ENCODE peak calls at places on chromosomes 16 and 17, in nine cellular contexts. One of them, this sample, is unnamed.
A peak's percentile ranks its signal among the peaks of the same experiment; 100 is the strongest.

GRCh38 chr16:4372578-4373355 is 1.1 kb downstream of the VASN start:
- DNase-seq in PC-9: peak; percentile 39
- DNase-seq in NB4: peak; percentile 73
- DNase-seq in uterus: peak; percentile 80
- DNase-seq in left ventricle myocardium inferior: peak; percentile 30
- DNase-seq in neural progenitor cell: peak; percentile 47
- DNase-seq in HFF-Myc: no peak
- DNase-seq in foreskin fibroblast: peak; percentile 69
- DNase-seq in AG04449: peak; percentile 34
- DNase-seq in this sample: no peak

GRCh38 chr16:84686702-84687298 is 13.0 kb upstream of the USP10 start:
- DNase-seq in foreskin fibroblast: no peak
- DNase-seq in AG04449: no peak
- DNase-seq in NB4: peak; percentile 28
- DNase-seq in PC-9: no peak
- DNase-seq in left ventricle myocardium inferior: no peak
- DNase-seq in neural progenitor cell: no peak
- DNase-seq in uterus: no peak
- DNase-seq in HFF-Myc: no peak
- DNase-seq in this sample: no peak

GRCh38 chr17:41004397-41004796 is 4.5 kb downstream of the KRTAP3-1 start:
- DNase-seq in foreskin fibroblast: no peak
- DNase-seq in HFF-Myc: no peak
- DNase-seq in uterus: no peak
- DNase-seq in neural progenitor cell: no peak
- DNase-seq in left ventricle myocardium inferior: no peak
- DNase-seq in PC-9: no peak
- DNase-seq in AG04449: no peak
- DNase-seq in NB4: no peak
- DNase-seq in this sample: no peak

GRCh38 chr17:78112508-78113471 is 15.8 kb downstream of the TMC6 start:
- DNase-seq in PC-9: no peak
- DNase-seq in HFF-Myc: no peak
- DNase-seq in NB4: peak; percentile 87
- DNase-seq in AG04449: no peak
- DNase-seq in left ventricle myocardium inferior: peak; percentile 83
- DNase-seq in foreskin fibroblast: peak; percentile 29
- DNase-seq in uterus: peak; percentile 58
- DNase-seq in neural progenitor cell: peak; percentile 76
- DNase-seq in this sample: no peak

GRCh38 chr16:12625716-12626115 is 178.0 kb downstream of the CPPED1 start:
- DNase-seq in AG04449: no peak
- DNase-seq in uterus: no peak
- DNase-seq in foreskin fibroblast: no peak
- DNase-seq in left ventricle myocardium inferior: no peak
- DNase-seq in NB4: no peak
- DNase-seq in HFF-Myc: no peak
- DNase-seq in neural progenitor cell: no peak
- DNase-seq in PC-9: no peak
- DNase-seq in this sample: no peak

GRCh38 chr17:1431631-1432104 is 24.4 kb downstream of the CRK start:
- DNase-seq in left ventricle myocardium inferior: no peak
- DNase-seq in NB4: no peak
- DNase-seq in PC-9: no peak
- DNase-seq in HFF-Myc: no peak
- DNase-seq in AG04449: no peak
- DNase-seq in uterus: no peak
- DNase-seq in neural progenitor cell: no peak
- DNase-seq in foreskin fibroblast: no peak
- DNase-seq in this sample: no peak

GRCh38 chr17:62705781-62706597 is 78.5 kb downstream of the MRC2 start:
- DNase-seq in HFF-Myc: no peak
- DNase-seq in PC-9: peak; percentile 36
- DNase-seq in foreskin fibroblast: peak; percentile 36
- DNase-seq in AG04449: no peak
- DNase-seq in left ventricle myocardium inferior: no peak
- DNase-seq in neural progenitor cell: peak; percentile 74
- DNase-seq in uterus: no peak
- DNase-seq in NB4: no peak
- DNase-seq in this sample: no peak

GRCh38 chr17:50176559-50177471 is 11.0 kb downstream of the SGCA start:
- DNase-seq in AG04449: no peak
- DNase-seq in left ventricle myocardium inferior: no peak
- DNase-seq in HFF-Myc: no peak
- DNase-seq in NB4: no peak
- DNase-seq in neural progenitor cell: no peak
- DNase-seq in foreskin fibroblast: no peak
- DNase-seq in uterus: no peak
- DNase-seq in PC-9: no peak
- DNase-seq in this sample: no peak

GRCh38 chr16:46808997-46809396 is 22.0 kb downstream of the C16orf87 start:
- DNase-seq in foreskin fibroblast: no peak
- DNase-seq in PC-9: no peak
- DNase-seq in neural progenitor cell: no peak
- DNase-seq in uterus: no peak
- DNase-seq in AG04449: no peak
- DNase-seq in left ventricle myocardium inferior: no peak
- DNase-seq in HFF-Myc: no peak
- DNase-seq in NB4: no peak
- DNase-seq in this sample: no peak

GRCh38 chr17:68096111-68096510 is 60.6 kb downstream of the KPNA2 start:
- DNase-seq in left ventricle myocardium inferior: no peak
- DNase-seq in neural progenitor cell: no peak
- DNase-seq in NB4: no peak
- DNase-seq in foreskin fibroblast: no peak
- DNase-seq in PC-9: no peak
- DNase-seq in AG04449: no peak
- DNase-seq in HFF-Myc: no peak
- DNase-seq in uterus: no peak
- DNase-seq in this sample: no peak

GRCh38 chr17:31477417-31478055 is 86.1 kb downstream of the RAB11FIP4 start:
- DNase-seq in foreskin fibroblast: no peak
- DNase-seq in neural progenitor cell: no peak
- DNase-seq in HFF-Myc: no peak
- DNase-seq in AG04449: no peak
- DNase-seq in left ventricle myocardium inferior: no peak
- DNase-seq in NB4: no peak
- DNase-seq in PC-9: no peak
- DNase-seq in uterus: no peak
- DNase-seq in this sample: no peak

GRCh38 chr17:55743103-55743679 is 7.7 kb upstream of the PCTP start:
- DNase-seq in NB4: no peak
- DNase-seq in HFF-Myc: no peak
- DNase-seq in foreskin fibroblast: no peak
- DNase-seq in PC-9: peak; percentile 88
- DNase-seq in left ventricle myocardium inferior: no peak
- DNase-seq in AG04449: no peak
- DNase-seq in uterus: no peak
- DNase-seq in neural progenitor cell: no peak
- DNase-seq in this sample: no peak

GRCh38 chr17:3635474-3636153 is 436 bp downstream of the SHPK start:
- DNase-seq in PC-9: peak; percentile 87
- DNase-seq in uterus: no peak
- DNase-seq in HFF-Myc: no peak
- DNase-seq in NB4: peak; percentile 6
- DNase-seq in foreskin fibroblast: no peak
- DNase-seq in AG04449: no peak
- DNase-seq in neural progenitor cell: no peak
- DNase-seq in left ventricle myocardium inferior: no peak
- DNase-seq in this sample: no peak

GRCh38 chr17:44688675-44689491 is 693 bp downstream of the CCDC43 start:
- DNase-seq in left ventricle myocardium inferior: no peak
- DNase-seq in neural progenitor cell: no peak
- DNase-seq in foreskin fibroblast: no peak
- DNase-seq in NB4: peak; percentile 9
- DNase-seq in uterus: no peak
- DNase-seq in HFF-Myc: no peak
- DNase-seq in PC-9: no peak
- DNase-seq in AG04449: no peak
- DNase-seq in this sample: no peak

GRCh38 chr16:4935231-4935855 is 1.6 kb downstream of the PPL start:
- DNase-seq in neural progenitor cell: no peak
- DNase-seq in foreskin fibroblast: peak; percentile 91
- DNase-seq in NB4: peak; percentile 80
- DNase-seq in HFF-Myc: no peak
- DNase-seq in left ventricle myocardium inferior: peak; percentile 90
- DNase-seq in uterus: peak; percentile 87
- DNase-seq in PC-9: no peak
- DNase-seq in AG04449: no peak
- DNase-seq in this sample: peak; percentile 84

GRCh38 chr17:80886641-80887573 is 104.7 kb upstream of the CHMP6 start:
- DNase-seq in neural progenitor cell: no peak
- DNase-seq in left ventricle myocardium inferior: peak; percentile 9
- DNase-seq in HFF-Myc: no peak
- DNase-seq in foreskin fibroblast: no peak
- DNase-seq in uterus: no peak
- DNase-seq in NB4: no peak
- DNase-seq in AG04449: no peak
- DNase-seq in PC-9: no peak
- DNase-seq in this sample: no peak
- TF ChIP-seq CTCF in neural progenitor cell: no peak
- TF ChIP-seq CTCF in left ventricle myocardium inferior: no peak
- TF ChIP-seq CTCF in HFF-Myc: no peak
- TF ChIP-seq CTCF in foreskin fibroblast: no peak
- TF ChIP-seq CTCF in uterus: no peak
- TF ChIP-seq CTCF in NB4: no peak
- TF ChIP-seq CTCF in AG04449: no peak
- TF ChIP-seq CTCF in PC-9: no peak
- TF ChIP-seq CTCF in this sample: no peak

GRCh38 chr17:82374626-82375331 is 3.2 kb downstream of the UTS2R start:
- DNase-seq in PC-9: no peak
- DNase-seq in neural progenitor cell: no peak
- DNase-seq in NB4: no peak
- DNase-seq in HFF-Myc: no peak
- DNase-seq in AG04449: no peak
- DNase-seq in left ventricle myocardium inferior: no peak
- DNase-seq in foreskin fibroblast: no peak
- DNase-seq in uterus: no peak
- DNase-seq in this sample: no peak
- TF ChIP-seq CTCF in PC-9: no peak
- TF ChIP-seq CTCF in neural progenitor cell: no peak
- TF ChIP-seq CTCF in NB4: no peak
- TF ChIP-seq CTCF in HFF-Myc: no peak
- TF ChIP-seq CTCF in AG04449: no peak
- TF ChIP-seq CTCF in left ventricle myocardium inferior: no peak
- TF ChIP-seq CTCF in foreskin fibroblast: no peak
- TF ChIP-seq CTCF in uterus: no peak
- TF ChIP-seq CTCF in this sample: no peak

GRCh38 chr16:66587881-66588600 is 8.8 kb downstream of the CMTM2 start:
- DNase-seq in foreskin fibroblast: no peak
- DNase-seq in NB4: no peak
- DNase-seq in AG04449: no peak
- DNase-seq in HFF-Myc: no peak
- DNase-seq in neural progenitor cell: no peak
- DNase-seq in left ventricle myocardium inferior: no peak
- DNase-seq in uterus: no peak
- DNase-seq in PC-9: no peak
- DNase-seq in this sample: no peak

GRCh38 chr16:66591018-66591417 is 11.8 kb downstream of the CMTM2 start:
- DNase-seq in left ventricle myocardium inferior: no peak
- DNase-seq in uterus: no peak
- DNase-seq in HFF-Myc: no peak
- DNase-seq in foreskin fibroblast: no peak
- DNase-seq in neural progenitor cell: no peak
- DNase-seq in PC-9: no peak
- DNase-seq in NB4: no peak
- DNase-seq in AG04449: no peak
- DNase-seq in this sample: no peak

GRCh38 chr16:66592241-66592640 is 12.3 kb upstream of the CMTM3 start:
- DNase-seq in PC-9: no peak
- DNase-seq in uterus: no peak
- DNase-seq in HFF-Myc: no peak
- DNase-seq in AG04449: no peak
- DNase-seq in NB4: no peak
- DNase-seq in foreskin fibroblast: no peak
- DNase-seq in neural progenitor cell: no peak
- DNase-seq in left ventricle myocardium inferior: no peak
- DNase-seq in this sample: no peak

GRCh38 chr16:66590322-66590721 is 11.1 kb downstream of the CMTM2 start:
- DNase-seq in NB4: no peak
- DNase-seq in HFF-Myc: no peak
- DNase-seq in PC-9: no peak
- DNase-seq in foreskin fibroblast: no peak
- DNase-seq in AG04449: no peak
- DNase-seq in neural progenitor cell: no peak
- DNase-seq in left ventricle myocardium inferior: no peak
- DNase-seq in uterus: no peak
- DNase-seq in this sample: no peak

DNA sequence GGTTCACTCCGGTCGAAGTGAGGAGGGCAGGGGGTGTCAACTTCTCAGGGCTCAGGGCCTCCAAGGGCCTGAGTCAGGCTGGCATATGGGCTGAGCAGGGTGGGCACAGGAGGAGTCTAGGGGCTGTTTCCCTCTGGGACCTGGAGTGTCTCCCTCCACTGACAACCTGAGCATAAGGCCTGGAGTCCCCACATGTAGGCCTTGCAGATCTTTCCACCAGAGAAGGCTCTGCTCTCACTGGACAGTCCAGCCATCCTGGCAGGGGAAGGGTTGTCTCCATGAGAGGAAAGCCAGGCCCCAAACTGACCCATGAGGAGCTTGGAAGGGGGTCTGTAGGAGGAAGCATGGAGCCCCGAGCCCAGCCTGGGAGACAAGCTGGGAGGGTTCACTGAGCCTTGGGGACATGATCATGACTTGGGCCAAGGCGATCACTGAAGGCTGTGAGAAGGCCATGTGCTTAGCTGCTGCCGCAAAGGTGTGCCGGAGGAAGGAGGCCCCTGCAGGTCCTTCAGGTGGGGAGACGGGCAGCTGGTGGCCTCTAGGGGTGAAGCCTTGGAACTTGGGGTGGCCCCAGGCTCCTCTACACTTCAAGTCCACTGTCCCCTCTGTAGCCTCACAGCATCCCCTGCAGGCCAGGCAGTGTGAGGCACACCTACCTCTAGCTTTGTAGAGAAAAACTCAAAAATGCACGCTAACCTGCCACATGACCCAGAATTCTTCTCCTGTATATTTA is 9.9 kb downstream of the CMTM2 start:
- DNase-seq in PC-9: peak; percentile 40
- DNase-seq in neural progenitor cell: peak; percentile 50
- DNase-seq in uterus: no peak
- DNase-seq in NB4: peak; percentile 78
- DNase-seq in AG04449: no peak
- DNase-seq in foreskin fibroblast: no peak
- DNase-seq in left ventricle myocardium inferior: no peak
- DNase-seq in HFF-Myc: no peak
- DNase-seq in this sample: no peak
- TF ChIP-seq CTCF in PC-9: peak; percentile 57
- TF ChIP-seq CTCF in neural progenitor cell: peak; percentile 56
- TF ChIP-seq CTCF in uterus: peak; percentile 27
- TF ChIP-seq CTCF in NB4: peak; percentile 94
- TF ChIP-seq CTCF in AG04449: peak; percentile 46
- TF ChIP-seq CTCF in foreskin fibroblast: peak; percentile 66
- TF ChIP-seq CTCF in left ventricle myocardium inferior: peak; percentile 59
- TF ChIP-seq CTCF in HFF-Myc: peak; percentile 62
- TF ChIP-seq CTCF in this sample: peak; percentile 63

DNA sequence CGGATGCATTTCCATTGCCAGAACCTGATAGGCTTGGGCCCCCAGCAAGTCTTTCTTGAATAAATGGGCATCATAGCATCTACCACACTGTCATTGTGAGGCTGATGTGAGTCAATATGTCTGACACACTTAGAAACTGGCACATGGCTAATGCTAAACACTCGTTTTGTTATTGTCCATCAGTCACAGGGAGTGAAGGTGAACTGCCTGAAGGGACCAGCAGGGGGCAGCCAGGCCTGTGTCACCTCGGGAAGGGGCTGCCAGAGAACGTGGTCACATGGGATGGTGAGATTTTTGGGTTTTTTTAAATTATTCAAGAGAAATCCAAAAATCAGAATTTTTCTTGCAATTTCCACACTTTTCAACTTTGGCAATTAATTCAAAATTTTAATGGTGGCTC is 831 bp upstream of the RCVRN start:
- DNase-seq in NB4: peak; percentile 55
- DNase-seq in HFF-Myc: no peak
- DNase-seq in foreskin fibroblast: no peak
- DNase-seq in neural progenitor cell: peak; percentile 66
- DNase-seq in AG04449: no peak
- DNase-seq in PC-9: no peak
- DNase-seq in left ventricle myocardium inferior: peak; percentile 49
- DNase-seq in uterus: no peak
- DNase-seq in this sample: no peak
- TF ChIP-seq CTCF in NB4: peak; percentile 88
- TF ChIP-seq CTCF in HFF-Myc: peak; percentile 72
- TF ChIP-seq CTCF in foreskin fibroblast: peak; percentile 57
- TF ChIP-seq CTCF in neural progenitor cell: peak; percentile 77
- TF ChIP-seq CTCF in AG04449: peak; percentile 30
- TF ChIP-seq CTCF in PC-9: peak; percentile 60
- TF ChIP-seq CTCF in left ventricle myocardium inferior: peak; percentile 66
- TF ChIP-seq CTCF in uterus: peak; percentile 27
- TF ChIP-seq CTCF in this sample: peak; percentile 41